ENCODE peak calls at places on chromosomes 7 and 10, in six cellular contexts. One of them, this sample, is unnamed.
A peak's percentile ranks its signal among the peaks of the same experiment; 100 is the strongest.

GRCh38 chr10:73759512-73760115 is 15.4 kb downstream of the SEC24C start:
- DNase-seq in lower leg skin: no peak
- DNase-seq in ovary: no peak
- DNase-seq in foreskin fibroblast: no peak
- DNase-seq in suprapubic skin: no peak
- DNase-seq in BJ: no peak
- DNase-seq in this sample: no peak

GRCh38 chr10:76397210-76397881 is 965.9 kb downstream of the LRMDA start:
- DNase-seq in lower leg skin: no peak
- DNase-seq in ovary: peak; percentile 58
- DNase-seq in foreskin fibroblast: peak; percentile 76
- DNase-seq in suprapubic skin: no peak
- DNase-seq in BJ: no peak
- DNase-seq in this sample: no peak

GRCh38 chr7:1425292-1426136 is 33.8 kb downstream of the MICALL2 start:
- DNase-seq in lower leg skin: no peak
- DNase-seq in ovary: no peak
- DNase-seq in foreskin fibroblast: no peak
- DNase-seq in suprapubic skin: no peak
- DNase-seq in BJ: no peak
- DNase-seq in this sample: no peak

GRCh38 chr7:44291066-44291732 is 34.2 kb downstream of the CAMK2B start:
- DNase-seq in lower leg skin: no peak
- DNase-seq in ovary: peak; percentile 93
- DNase-seq in foreskin fibroblast: no peak
- DNase-seq in suprapubic skin: peak; percentile 75
- DNase-seq in BJ: no peak
- DNase-seq in this sample: peak; percentile 64

GRCh38 chr10:11489591-11489990 is 121.9 kb downstream of the USP6NL start:
- DNase-seq in lower leg skin: no peak
- DNase-seq in ovary: no peak
- DNase-seq in foreskin fibroblast: peak; percentile 4
- DNase-seq in suprapubic skin: no peak
- DNase-seq in BJ: no peak
- DNase-seq in this sample: no peak

GRCh38 chr7:69961396-69961795 is 363.1 kb downstream of the AUTS2 start:
- DNase-seq in lower leg skin: no peak
- DNase-seq in ovary: no peak
- DNase-seq in foreskin fibroblast: no peak
- DNase-seq in suprapubic skin: no peak
- DNase-seq in BJ: no peak
- DNase-seq in this sample: no peak

GRCh38 chr7:140646931-140647647 is 6.5 kb upstream of the DENND2A start:
- DNase-seq in lower leg skin: no peak
- DNase-seq in ovary: peak; percentile 62
- DNase-seq in foreskin fibroblast: no peak
- DNase-seq in suprapubic skin: peak; percentile 73
- DNase-seq in BJ: no peak
- DNase-seq in this sample: no peak

GRCh38 chr10:117005454-117006055 is 568 bp upstream of the SHTN1 start:
- DNase-seq in lower leg skin: peak; percentile 15
- DNase-seq in ovary: no peak
- DNase-seq in foreskin fibroblast: no peak
- DNase-seq in suprapubic skin: no peak
- DNase-seq in BJ: no peak
- DNase-seq in this sample: no peak

GRCh38 chr7:87027900-87028299 is 31.6 kb downstream of the ELAPOR2 start:
- DNase-seq in lower leg skin: no peak
- DNase-seq in ovary: no peak
- DNase-seq in foreskin fibroblast: no peak
- DNase-seq in suprapubic skin: no peak
- DNase-seq in BJ: no peak
- DNase-seq in this sample: no peak

GRCh38 chr7:22419488-22419887 is 62.5 kb upstream of the RAPGEF5 start:
- DNase-seq in lower leg skin: no peak
- DNase-seq in ovary: no peak
- DNase-seq in foreskin fibroblast: no peak
- DNase-seq in suprapubic skin: no peak
- DNase-seq in BJ: no peak
- DNase-seq in this sample: no peak

GRCh38 chr7:20798081-20798693 is 11.5 kb upstream of the SP8 start:
- DNase-seq in lower leg skin: no peak
- DNase-seq in ovary: no peak
- DNase-seq in foreskin fibroblast: no peak
- DNase-seq in suprapubic skin: no peak
- DNase-seq in BJ: no peak
- DNase-seq in this sample: no peak

GRCh38 chr7:99440195-99440594 is 1.5 kb downstream of the CPSF4 start:
- DNase-seq in lower leg skin: no peak
- DNase-seq in ovary: no peak
- DNase-seq in foreskin fibroblast: no peak
- DNase-seq in suprapubic skin: no peak
- DNase-seq in BJ: no peak
- DNase-seq in this sample: no peak

GRCh38 chr10:79266543-79267312 is 80.5 kb upstream of the PPIF start:
- DNase-seq in lower leg skin: peak; percentile 75
- DNase-seq in ovary: no peak
- DNase-seq in foreskin fibroblast: peak; percentile 95
- DNase-seq in suprapubic skin: peak; percentile 86
- DNase-seq in BJ: peak; percentile 81
- DNase-seq in this sample: no peak

GRCh38 chr7:124152859-124153692 is 120.2 kb upstream of the TMEM229A start:
- DNase-seq in lower leg skin: no peak
- DNase-seq in ovary: no peak
- DNase-seq in foreskin fibroblast: peak; percentile 44
- DNase-seq in suprapubic skin: no peak
- DNase-seq in BJ: no peak
- DNase-seq in this sample: no peak

GRCh38 chr7:124155400-124156022 is 122.6 kb upstream of the TMEM229A start:
- DNase-seq in lower leg skin: no peak
- DNase-seq in ovary: no peak
- DNase-seq in foreskin fibroblast: no peak
- DNase-seq in suprapubic skin: no peak
- DNase-seq in BJ: no peak
- DNase-seq in this sample: no peak
- TF ChIP-seq CTCF in lower leg skin: no peak
- TF ChIP-seq CTCF in ovary: no peak
- TF ChIP-seq CTCF in foreskin fibroblast: peak; percentile 28
- TF ChIP-seq CTCF in suprapubic skin: peak; percentile 10
- TF ChIP-seq CTCF in BJ: peak; percentile 46
- TF ChIP-seq CTCF in this sample: peak; percentile 82

GRCh38 chr10:132023092-132023811 is 41.5 kb upstream of the BNIP3 start:
- DNase-seq in lower leg skin: peak; percentile 67
- DNase-seq in ovary: peak; percentile 93
- DNase-seq in foreskin fibroblast: peak; percentile 68
- DNase-seq in suprapubic skin: peak; percentile 88
- DNase-seq in BJ: peak; percentile 6
- DNase-seq in this sample: peak; percentile 84
- TF ChIP-seq CTCF in lower leg skin: no peak
- TF ChIP-seq CTCF in ovary: peak; percentile 94
- TF ChIP-seq CTCF in foreskin fibroblast: peak; percentile 90
- TF ChIP-seq CTCF in suprapubic skin: peak; percentile 81
- TF ChIP-seq CTCF in BJ: peak; percentile 94
- TF ChIP-seq CTCF in this sample: peak; percentile 88

GRCh38 chr7:18760046-18760445 is 264.5 kb downstream of the HDAC9 start:
- DNase-seq in lower leg skin: no peak
- DNase-seq in ovary: no peak
- DNase-seq in foreskin fibroblast: no peak
- DNase-seq in suprapubic skin: no peak
- DNase-seq in BJ: no peak
- DNase-seq in this sample: no peak

GRCh38 chr7:18756378-18757050 is 261.0 kb downstream of the HDAC9 start:
- DNase-seq in lower leg skin: no peak
- DNase-seq in ovary: no peak
- DNase-seq in foreskin fibroblast: no peak
- DNase-seq in suprapubic skin: no peak
- DNase-seq in BJ: no peak
- DNase-seq in this sample: no peak

GRCh38 chr7:18755793-18756192 is 260.2 kb downstream of the HDAC9 start:
- DNase-seq in lower leg skin: no peak
- DNase-seq in ovary: no peak
- DNase-seq in foreskin fibroblast: no peak
- DNase-seq in suprapubic skin: no peak
- DNase-seq in BJ: no peak
- DNase-seq in this sample: no peak

GRCh38 chr7:18753972-18754610 is 258.5 kb downstream of the HDAC9 start:
- DNase-seq in lower leg skin: no peak
- DNase-seq in ovary: no peak
- DNase-seq in foreskin fibroblast: peak; percentile 86
- DNase-seq in suprapubic skin: no peak
- DNase-seq in BJ: peak; percentile 93
- DNase-seq in this sample: no peak

DNA sequence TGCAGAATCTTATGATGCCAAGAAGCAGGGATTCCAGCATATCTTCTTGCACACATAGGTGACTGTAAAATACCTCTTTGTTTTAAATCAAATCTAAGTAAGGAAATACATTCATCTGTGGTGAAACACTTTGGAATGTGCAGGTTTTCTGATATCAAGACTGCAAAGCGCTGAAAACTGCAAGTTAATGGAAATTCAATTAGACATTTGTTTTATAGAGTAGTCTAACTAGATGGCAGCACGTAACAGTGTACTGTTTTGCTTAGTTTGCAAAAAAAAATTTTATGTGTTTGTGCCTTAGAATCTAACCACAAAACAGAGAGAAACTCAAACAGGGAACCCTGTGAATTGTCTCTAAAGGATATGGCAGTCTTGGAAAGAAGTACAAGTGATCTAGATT is 259.2 kb downstream of the HDAC9 start:
- DNase-seq in lower leg skin: no peak
- DNase-seq in ovary: no peak
- DNase-seq in foreskin fibroblast: no peak
- DNase-seq in suprapubic skin: no peak
- DNase-seq in BJ: no peak
- DNase-seq in this sample: no peak
- TF ChIP-seq CTCF in lower leg skin: no peak
- TF ChIP-seq CTCF in ovary: no peak
- TF ChIP-seq CTCF in foreskin fibroblast: no peak
- TF ChIP-seq CTCF in suprapubic skin: no peak
- TF ChIP-seq CTCF in BJ: peak; percentile 11
- TF ChIP-seq CTCF in this sample: no peak

GRCh38 chr10:43408710-43409384 is at the start of gene HNRNPF:
- DNase-seq in lower leg skin: peak; percentile 90
- DNase-seq in ovary: peak; percentile 97
- DNase-seq in foreskin fibroblast: peak; percentile 97
- DNase-seq in suprapubic skin: peak; percentile 97
- DNase-seq in BJ: peak; percentile 78
- DNase-seq in this sample: peak; percentile 96

GRCh38 chr10:43409385-43410109 is 561 bp upstream of the HNRNPF start:
- DNase-seq in lower leg skin: peak; percentile 29
- DNase-seq in ovary: no peak
- DNase-seq in foreskin fibroblast: no peak
- DNase-seq in suprapubic skin: no peak
- DNase-seq in BJ: no peak
- DNase-seq in this sample: no peak

GRCh38 chr10:43408331-43408709 is 666 bp downstream of the HNRNPF start:
- DNase-seq in lower leg skin: no peak
- DNase-seq in ovary: no peak
- DNase-seq in foreskin fibroblast: no peak
- DNase-seq in suprapubic skin: no peak
- DNase-seq in BJ: no peak
- DNase-seq in this sample: no peak

GRCh38 chr10:43407148-43407575 is 1.8 kb downstream of the HNRNPF start:
- DNase-seq in lower leg skin: no peak
- DNase-seq in ovary: peak; percentile 82
- DNase-seq in foreskin fibroblast: no peak
- DNase-seq in suprapubic skin: no peak
- DNase-seq in BJ: no peak
- DNase-seq in this sample: peak; percentile 80

GRCh38 chr10:43407576-43408330 is 1.2 kb downstream of the HNRNPF start:
- DNase-seq in lower leg skin: peak; percentile 91
- DNase-seq in ovary: peak; percentile 93
- DNase-seq in foreskin fibroblast: peak; percentile 90
- DNase-seq in suprapubic skin: peak; percentile 94
- DNase-seq in BJ: peak; percentile 43
- DNase-seq in this sample: peak; percentile 83
- TF ChIP-seq CTCF in lower leg skin: no peak
- TF ChIP-seq CTCF in ovary: peak; percentile 31
- TF ChIP-seq CTCF in foreskin fibroblast: peak; percentile 37
- TF ChIP-seq CTCF in suprapubic skin: peak; percentile 25
- TF ChIP-seq CTCF in BJ: peak; percentile 62
- TF ChIP-seq CTCF in this sample: peak; percentile 70

This sample was measured in type B pancreatic cell.